ENCODE peak calls at places on chromosome 12, in ten cellular contexts. One of them, this sample, is unnamed.

GRCh38 chr12:88753074-88753473 is 172.8 kb upstream of the KITLG start:
- DNase-seq in astrocyte of the cerebellum: no peak
- DNase-seq in cardiac fibroblast: peak
- DNase-seq in AG10803: peak
- DNase-seq in heart right ventricle: no peak
- DNase-seq in psoas muscle: no peak
- DNase-seq in astrocyte of the spinal cord: peak
- DNase-seq in fibroblast of mammary gland: peak
- DNase-seq in uterus: no peak
- DNase-seq in fibroblast of pulmonary artery: peak
- DNase-seq in this sample: peak

GRCh38 chr12:34400423-34400881 is 378.2 kb downstream of the ALG10 start:
- DNase-seq in astrocyte of the cerebellum: no peak
- DNase-seq in cardiac fibroblast: no peak
- DNase-seq in AG10803: no peak
- DNase-seq in heart right ventricle: peak
- DNase-seq in psoas muscle: peak
- DNase-seq in astrocyte of the spinal cord: no peak
- DNase-seq in fibroblast of mammary gland: no peak
- DNase-seq in uterus: peak
- DNase-seq in fibroblast of pulmonary artery: no peak
- DNase-seq in this sample: no peak

GRCh38 chr12:55679691-55680090 is 28.0 kb downstream of the ITGA7 start:
- DNase-seq in astrocyte of the cerebellum: no peak
- DNase-seq in cardiac fibroblast: no peak
- DNase-seq in AG10803: no peak
- DNase-seq in heart right ventricle: no peak
- DNase-seq in psoas muscle: no peak
- DNase-seq in astrocyte of the spinal cord: no peak
- DNase-seq in fibroblast of mammary gland: no peak
- DNase-seq in uterus: no peak
- DNase-seq in fibroblast of pulmonary artery: no peak
- DNase-seq in this sample: no peak

GRCh38 chr12:42128327-42128726 is 16.3 kb downstream of the GXYLT1 start:
- DNase-seq in astrocyte of the cerebellum: no peak
- DNase-seq in cardiac fibroblast: no peak
- DNase-seq in AG10803: peak
- DNase-seq in heart right ventricle: no peak
- DNase-seq in psoas muscle: no peak
- DNase-seq in astrocyte of the spinal cord: peak
- DNase-seq in fibroblast of mammary gland: peak
- DNase-seq in uterus: no peak
- DNase-seq in fibroblast of pulmonary artery: no peak
- DNase-seq in this sample: peak

GRCh38 chr12:96120359-96121100 is 73.6 kb upstream of the ELK3 start:
- DNase-seq in astrocyte of the cerebellum: no peak
- DNase-seq in cardiac fibroblast: no peak
- DNase-seq in AG10803: no peak
- DNase-seq in heart right ventricle: no peak
- DNase-seq in psoas muscle: no peak
- DNase-seq in astrocyte of the spinal cord: no peak
- DNase-seq in fibroblast of mammary gland: no peak
- DNase-seq in uterus: no peak
- DNase-seq in fibroblast of pulmonary artery: no peak
- DNase-seq in this sample: peak

GRCh38 chr12:49195734-49196133 is 6.9 kb upstream of the TUBA1A start:
- DNase-seq in astrocyte of the cerebellum: no peak
- DNase-seq in cardiac fibroblast: no peak
- DNase-seq in AG10803: no peak
- DNase-seq in heart right ventricle: no peak
- DNase-seq in psoas muscle: no peak
- DNase-seq in astrocyte of the spinal cord: no peak
- DNase-seq in fibroblast of mammary gland: no peak
- DNase-seq in uterus: no peak
- DNase-seq in fibroblast of pulmonary artery: no peak
- DNase-seq in this sample: no peak

GRCh38 chr12:90028620-90029051 is 320.0 kb upstream of the ATP2B1 start:
- DNase-seq in astrocyte of the cerebellum: no peak
- DNase-seq in cardiac fibroblast: no peak
- DNase-seq in AG10803: no peak
- DNase-seq in heart right ventricle: no peak
- DNase-seq in psoas muscle: no peak
- DNase-seq in astrocyte of the spinal cord: no peak
- DNase-seq in fibroblast of mammary gland: peak
- DNase-seq in uterus: no peak
- DNase-seq in fibroblast of pulmonary artery: peak
- DNase-seq in this sample: peak

GRCh38 chr12:78210894-78211302 is 380.2 kb downstream of the NAV3 start:
- DNase-seq in astrocyte of the cerebellum: peak
- DNase-seq in cardiac fibroblast: peak
- DNase-seq in AG10803: peak
- DNase-seq in heart right ventricle: no peak
- DNase-seq in psoas muscle: no peak
- DNase-seq in astrocyte of the spinal cord: peak
- DNase-seq in fibroblast of mammary gland: peak
- DNase-seq in uterus: no peak
- DNase-seq in fibroblast of pulmonary artery: peak
- DNase-seq in this sample: peak

GRCh38 chr12:252634-253033 is 10.0 kb downstream of the SLC6A13 start:
- DNase-seq in astrocyte of the cerebellum: no peak
- DNase-seq in cardiac fibroblast: no peak
- DNase-seq in AG10803: no peak
- DNase-seq in heart right ventricle: no peak
- DNase-seq in psoas muscle: no peak
- DNase-seq in astrocyte of the spinal cord: no peak
- DNase-seq in fibroblast of mammary gland: no peak
- DNase-seq in uterus: no peak
- DNase-seq in fibroblast of pulmonary artery: no peak
- DNase-seq in this sample: no peak

GRCh38 chr12:253116-253831 is 9.4 kb downstream of the SLC6A13 start:
- DNase-seq in astrocyte of the cerebellum: no peak
- DNase-seq in cardiac fibroblast: no peak
- DNase-seq in AG10803: no peak
- DNase-seq in heart right ventricle: no peak
- DNase-seq in psoas muscle: no peak
- DNase-seq in astrocyte of the spinal cord: no peak
- DNase-seq in fibroblast of mammary gland: no peak
- DNase-seq in uterus: no peak
- DNase-seq in fibroblast of pulmonary artery: no peak
- DNase-seq in this sample: no peak

GRCh38 chr12:256225-256624 is 6.4 kb downstream of the SLC6A13 start:
- DNase-seq in astrocyte of the cerebellum: no peak
- DNase-seq in cardiac fibroblast: no peak
- DNase-seq in AG10803: no peak
- DNase-seq in heart right ventricle: no peak
- DNase-seq in psoas muscle: no peak
- DNase-seq in astrocyte of the spinal cord: no peak
- DNase-seq in fibroblast of mammary gland: no peak
- DNase-seq in uterus: no peak
- DNase-seq in fibroblast of pulmonary artery: no peak
- DNase-seq in this sample: no peak

GRCh38 chr12:254912-255311 is 7.7 kb downstream of the SLC6A13 start:
- DNase-seq in astrocyte of the cerebellum: no peak
- DNase-seq in cardiac fibroblast: no peak
- DNase-seq in AG10803: no peak
- DNase-seq in heart right ventricle: no peak
- DNase-seq in psoas muscle: no peak
- DNase-seq in astrocyte of the spinal cord: no peak
- DNase-seq in fibroblast of mammary gland: no peak
- DNase-seq in uterus: no peak
- DNase-seq in fibroblast of pulmonary artery: no peak
- DNase-seq in this sample: no peak

DNA sequence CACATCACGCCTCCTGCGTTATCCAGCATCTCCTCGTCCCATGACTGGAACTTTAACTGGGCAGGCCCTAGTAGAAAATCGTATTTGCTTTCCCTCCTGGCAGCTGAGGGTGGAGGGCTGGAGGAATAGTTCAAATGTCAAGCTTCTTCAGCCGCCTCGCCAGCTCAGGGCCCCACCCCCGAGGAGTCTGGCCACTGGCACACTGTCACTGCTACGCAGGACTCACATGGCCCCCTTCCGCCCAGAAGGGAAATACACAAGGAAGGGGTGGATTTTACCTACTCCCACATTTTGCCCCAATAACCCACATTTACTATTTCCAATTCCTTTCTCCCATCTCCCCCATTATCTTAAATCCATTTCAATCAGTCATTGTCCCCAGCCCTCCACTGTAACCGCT is 8.6 kb downstream of the SLC6A13 start:
- DNase-seq in astrocyte of the cerebellum: no peak
- DNase-seq in cardiac fibroblast: no peak
- DNase-seq in AG10803: no peak
- DNase-seq in heart right ventricle: no peak
- DNase-seq in psoas muscle: no peak
- DNase-seq in astrocyte of the spinal cord: no peak
- DNase-seq in fibroblast of mammary gland: no peak
- DNase-seq in uterus: no peak
- DNase-seq in fibroblast of pulmonary artery: no peak
- DNase-seq in this sample: no peak
- TF ChIP-seq CTCF in astrocyte of the cerebellum: no peak
- TF ChIP-seq CTCF in cardiac fibroblast: no peak
- TF ChIP-seq CTCF in AG10803: no peak
- TF ChIP-seq CTCF in heart right ventricle: no peak
- TF ChIP-seq CTCF in psoas muscle: no peak
- TF ChIP-seq CTCF in astrocyte of the spinal cord: no peak
- TF ChIP-seq CTCF in fibroblast of mammary gland: no peak
- TF ChIP-seq CTCF in uterus: no peak
- TF ChIP-seq CTCF in fibroblast of pulmonary artery: no peak
- TF ChIP-seq CTCF in this sample: no peak

GRCh38 chr12:65891219-65891618 is 66.9 kb downstream of the HMGA2 start:
- DNase-seq in astrocyte of the cerebellum: peak
- DNase-seq in cardiac fibroblast: no peak
- DNase-seq in AG10803: peak
- DNase-seq in heart right ventricle: no peak
- DNase-seq in psoas muscle: no peak
- DNase-seq in astrocyte of the spinal cord: peak
- DNase-seq in fibroblast of mammary gland: peak
- DNase-seq in uterus: no peak
- DNase-seq in fibroblast of pulmonary artery: peak
- DNase-seq in this sample: no peak

GRCh38 chr12:65894624-65895023 is 70.3 kb downstream of the HMGA2 start:
- DNase-seq in astrocyte of the cerebellum: no peak
- DNase-seq in cardiac fibroblast: no peak
- DNase-seq in AG10803: no peak
- DNase-seq in heart right ventricle: no peak
- DNase-seq in psoas muscle: no peak
- DNase-seq in astrocyte of the spinal cord: no peak
- DNase-seq in fibroblast of mammary gland: no peak
- DNase-seq in uterus: no peak
- DNase-seq in fibroblast of pulmonary artery: no peak
- DNase-seq in this sample: no peak

GRCh38 chr12:65894127-65894526 is 69.8 kb downstream of the HMGA2 start:
- DNase-seq in astrocyte of the cerebellum: no peak
- DNase-seq in cardiac fibroblast: no peak
- DNase-seq in AG10803: no peak
- DNase-seq in heart right ventricle: no peak
- DNase-seq in psoas muscle: no peak
- DNase-seq in astrocyte of the spinal cord: no peak
- DNase-seq in fibroblast of mammary gland: no peak
- DNase-seq in uterus: no peak
- DNase-seq in fibroblast of pulmonary artery: no peak
- DNase-seq in this sample: no peak

GRCh38 chr12:65891987-65892481 is 67.8 kb downstream of the HMGA2 start:
- DNase-seq in astrocyte of the cerebellum: peak
- DNase-seq in cardiac fibroblast: peak
- DNase-seq in AG10803: peak
- DNase-seq in heart right ventricle: peak
- DNase-seq in psoas muscle: peak
- DNase-seq in astrocyte of the spinal cord: peak
- DNase-seq in fibroblast of mammary gland: peak
- DNase-seq in uterus: peak
- DNase-seq in fibroblast of pulmonary artery: peak
- DNase-seq in this sample: peak

GRCh38 chr12:65892905-65893304 is 68.6 kb downstream of the HMGA2 start:
- DNase-seq in astrocyte of the cerebellum: no peak
- DNase-seq in cardiac fibroblast: peak
- DNase-seq in AG10803: peak
- DNase-seq in heart right ventricle: no peak
- DNase-seq in psoas muscle: no peak
- DNase-seq in astrocyte of the spinal cord: peak
- DNase-seq in fibroblast of mammary gland: peak
- DNase-seq in uterus: no peak
- DNase-seq in fibroblast of pulmonary artery: peak
- DNase-seq in this sample: peak
- H3K4me3 ChIP-seq in astrocyte of the cerebellum: no peak
- H3K4me3 ChIP-seq in cardiac fibroblast: no peak
- H3K4me3 ChIP-seq in AG10803: peak
- H3K4me3 ChIP-seq in heart right ventricle: no peak
- H3K4me3 ChIP-seq in psoas muscle: no peak
- H3K4me3 ChIP-seq in astrocyte of the spinal cord: no peak
- H3K4me3 ChIP-seq in fibroblast of mammary gland: no peak
- H3K4me3 ChIP-seq in uterus: no peak
- H3K4me3 ChIP-seq in fibroblast of pulmonary artery: peak
- H3K4me3 ChIP-seq in this sample: no peak

DNA sequence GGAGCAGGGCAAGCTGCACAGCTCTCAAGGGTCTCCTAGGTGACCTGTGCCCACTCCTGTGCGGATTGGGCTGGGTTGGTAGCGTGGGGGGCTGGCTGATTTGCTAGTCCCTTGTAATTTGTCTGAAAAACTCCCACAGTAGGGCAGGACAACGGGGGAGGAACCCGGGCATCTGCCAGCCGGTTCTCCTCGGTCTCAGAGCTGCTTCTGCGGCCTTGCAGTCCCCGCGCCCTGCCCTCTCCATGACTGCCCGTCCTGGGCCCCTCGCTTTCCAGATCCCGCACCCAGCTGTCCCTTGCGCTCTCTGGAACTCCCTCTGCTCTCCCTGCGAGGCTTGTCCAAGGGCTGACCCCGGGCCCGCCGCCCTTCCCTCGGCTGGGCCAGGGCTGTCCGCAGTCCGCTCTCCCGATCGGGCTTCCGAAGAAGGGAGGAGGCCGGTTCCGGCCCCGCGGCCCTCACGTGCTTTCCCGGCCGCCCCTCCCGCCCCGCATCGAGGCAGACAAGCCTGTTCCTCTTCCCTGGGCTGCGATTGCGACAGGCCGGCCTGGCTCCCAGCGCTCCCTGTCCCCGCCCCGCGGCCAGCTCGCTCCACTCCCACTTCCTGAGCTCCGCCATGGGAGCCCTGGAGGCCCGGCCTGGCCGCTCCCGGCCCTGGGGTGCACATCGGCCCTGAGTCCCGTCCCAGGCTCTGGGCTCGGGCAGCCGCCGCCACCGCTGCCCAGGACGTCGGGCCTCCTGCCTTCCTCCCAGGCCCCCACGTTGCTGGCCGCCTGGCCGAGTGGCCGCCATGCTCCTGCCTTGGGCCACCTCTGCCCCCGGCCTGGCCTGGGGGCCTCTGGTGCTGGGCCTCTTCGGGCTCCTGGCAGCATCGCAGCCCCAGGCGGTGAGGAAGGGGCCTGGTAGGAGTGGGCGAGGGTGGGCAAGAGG is at the start of gene LTBR:
- DNase-seq in astrocyte of the cerebellum: no peak
- DNase-seq in cardiac fibroblast: peak
- DNase-seq in AG10803: peak
- DNase-seq in heart right ventricle: peak
- DNase-seq in psoas muscle: peak
- DNase-seq in astrocyte of the spinal cord: peak
- DNase-seq in fibroblast of mammary gland: peak
- DNase-seq in uterus: peak
- DNase-seq in fibroblast of pulmonary artery: peak
- DNase-seq in this sample: peak
- TF ChIP-seq CTCF in astrocyte of the cerebellum: no peak
- TF ChIP-seq CTCF in cardiac fibroblast: no peak
- TF ChIP-seq CTCF in AG10803: peak
- TF ChIP-seq CTCF in heart right ventricle: peak
- TF ChIP-seq CTCF in psoas muscle: peak
- TF ChIP-seq CTCF in astrocyte of the spinal cord: no peak
- TF ChIP-seq CTCF in fibroblast of mammary gland: no peak
- TF ChIP-seq CTCF in uterus: peak
- TF ChIP-seq CTCF in fibroblast of pulmonary artery: no peak
- TF ChIP-seq CTCF in this sample: no peak

GRCh38 chr12:46364777-46365580 is 7.6 kb downstream of the SLC38A2 start:
- DNase-seq in astrocyte of the cerebellum: no peak
- DNase-seq in cardiac fibroblast: peak
- DNase-seq in AG10803: peak
- DNase-seq in heart right ventricle: no peak
- DNase-seq in psoas muscle: no peak
- DNase-seq in astrocyte of the spinal cord: peak
- DNase-seq in fibroblast of mammary gland: peak
- DNase-seq in uterus: no peak
- DNase-seq in fibroblast of pulmonary artery: peak
- DNase-seq in this sample: peak

GRCh38 chr12:46362895-46363581 is 9.5 kb downstream of the SLC38A2 start:
- DNase-seq in astrocyte of the cerebellum: no peak
- DNase-seq in cardiac fibroblast: peak
- DNase-seq in AG10803: no peak
- DNase-seq in heart right ventricle: no peak
- DNase-seq in psoas muscle: no peak
- DNase-seq in astrocyte of the spinal cord: no peak
- DNase-seq in fibroblast of mammary gland: peak
- DNase-seq in uterus: no peak
- DNase-seq in fibroblast of pulmonary artery: peak
- DNase-seq in this sample: peak

GRCh38 chr12:46363582-46364299 is 8.8 kb downstream of the SLC38A2 start:
- DNase-seq in astrocyte of the cerebellum: no peak
- DNase-seq in cardiac fibroblast: no peak
- DNase-seq in AG10803: no peak
- DNase-seq in heart right ventricle: no peak
- DNase-seq in psoas muscle: no peak
- DNase-seq in astrocyte of the spinal cord: no peak
- DNase-seq in fibroblast of mammary gland: no peak
- DNase-seq in uterus: no peak
- DNase-seq in fibroblast of pulmonary artery: no peak
- DNase-seq in this sample: no peak

GRCh38 chr12:46365951-46366379 is 6.6 kb downstream of the SLC38A2 start:
- DNase-seq in astrocyte of the cerebellum: no peak
- DNase-seq in cardiac fibroblast: peak
- DNase-seq in AG10803: no peak
- DNase-seq in heart right ventricle: no peak
- DNase-seq in psoas muscle: no peak
- DNase-seq in astrocyte of the spinal cord: peak
- DNase-seq in fibroblast of mammary gland: no peak
- DNase-seq in uterus: no peak
- DNase-seq in fibroblast of pulmonary artery: peak
- DNase-seq in this sample: peak

DNA sequence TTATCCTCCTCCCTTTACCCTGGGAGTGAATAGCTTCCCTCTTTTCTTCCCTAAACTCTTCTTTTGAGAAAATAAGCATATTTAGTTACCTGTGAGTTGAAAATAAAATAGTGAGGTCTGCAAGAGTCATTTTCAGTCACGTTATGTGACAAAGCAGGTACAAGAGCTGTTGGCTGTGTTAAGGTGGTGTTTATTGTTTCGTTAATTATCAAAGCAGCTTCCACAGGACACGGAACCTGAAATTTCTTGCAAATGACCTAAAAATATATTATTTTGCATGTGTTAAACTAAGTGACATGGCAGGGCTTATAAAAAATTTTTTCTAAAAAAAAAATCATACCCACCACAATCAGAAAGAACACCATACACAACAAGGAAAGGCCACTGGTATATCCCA is 8.3 kb downstream of the SLC38A2 start:
- DNase-seq in astrocyte of the cerebellum: no peak
- DNase-seq in cardiac fibroblast: no peak
- DNase-seq in AG10803: no peak
- DNase-seq in heart right ventricle: no peak
- DNase-seq in psoas muscle: no peak
- DNase-seq in astrocyte of the spinal cord: no peak
- DNase-seq in fibroblast of mammary gland: no peak
- DNase-seq in uterus: no peak
- DNase-seq in fibroblast of pulmonary artery: no peak
- DNase-seq in this sample: peak
- H3K4me3 ChIP-seq in astrocyte of the cerebellum: no peak
- H3K4me3 ChIP-seq in cardiac fibroblast: no peak
- H3K4me3 ChIP-seq in AG10803: peak
- H3K4me3 ChIP-seq in heart right ventricle: no peak
- H3K4me3 ChIP-seq in psoas muscle: no peak
- H3K4me3 ChIP-seq in astrocyte of the spinal cord: no peak
- H3K4me3 ChIP-seq in fibroblast of mammary gland: no peak
- H3K4me3 ChIP-seq in uterus: no peak
- H3K4me3 ChIP-seq in fibroblast of pulmonary artery: peak
- H3K4me3 ChIP-seq in this sample: peak

This sample was measured in choroid plexus epithelial cell.